ENCODE peak calls at places on chromosome 21, in five cellular contexts. Y is HCT116, F is uterus, K is IMR-90, P is spleen. B is an unnamed sample.

GRCh38 chr21:25759573-25759972 is 24.8 kb downstream of the GABPA start:
- DNase-seq in P (no peak), K (peak; percentile 51), Y (no peak), F (no peak), B (peak; percentile 68)

GRCh38 chr21:39003982-39004775 is 179.1 kb downstream of the PSMG1 start:
- DNase-seq in P (no peak), F (no peak), Y (no peak), K (peak; percentile 89), B (peak; percentile 79)

GRCh38 chr21:23811802-23812201 is 1795.5 kb downstream of the MRPL39 start:
- DNase-seq in Y (no peak), F (no peak), K (no peak), P (no peak), B (no peak)

GRCh38 chr21:41952568-41953248 is 1.1 kb downstream of the C2CD2 start:
- DNase-seq in K (peak; percentile 16), F (no peak), P (peak; percentile 65), Y (no peak), B (no peak)

GRCh38 chr21:42218836-42219605 is at the start of gene ABCG1:
- DNase-seq in F (no peak), Y (no peak), P (peak; percentile 91), K (peak; percentile 13), B (peak; percentile 33)

GRCh38 chr21:33799378-33800090 is 116.1 kb downstream of the ATP5PO start:
- DNase-seq in K (no peak), F (no peak), P (no peak), Y (no peak), B (peak; percentile 29)

GRCh38 chr21:42609806-42610205 is 43.6 kb upstream of the PDE9A start:
- DNase-seq in K (no peak), Y (no peak), F (no peak), P (no peak), B (no peak)

GRCh38 chr21:40186036-40186435 is 318.8 kb downstream of the PCP4 start:
- DNase-seq in K (no peak), P (no peak), F (no peak), Y (no peak), B (no peak)

GRCh38 chr21:21084179-21084578 is 86.0 kb downstream of the NCAM2 start:
- DNase-seq in F (no peak), Y (no peak), K (peak; percentile 38), P (no peak), B (peak; percentile 47)
- TF ChIP-seq CTCF in F (no peak), Y (no peak), K (no peak), P (no peak), B (no peak)

GRCh38 chr21:46135782-46136181 is 19.6 kb downstream of the FTCD start:
- DNase-seq in P (no peak), F (no peak), K (no peak), Y (no peak), B (no peak)
- TF ChIP-seq CTCF in P (no peak), F (no peak), K (no peak), Y (no peak), B (no peak)

DNA sequence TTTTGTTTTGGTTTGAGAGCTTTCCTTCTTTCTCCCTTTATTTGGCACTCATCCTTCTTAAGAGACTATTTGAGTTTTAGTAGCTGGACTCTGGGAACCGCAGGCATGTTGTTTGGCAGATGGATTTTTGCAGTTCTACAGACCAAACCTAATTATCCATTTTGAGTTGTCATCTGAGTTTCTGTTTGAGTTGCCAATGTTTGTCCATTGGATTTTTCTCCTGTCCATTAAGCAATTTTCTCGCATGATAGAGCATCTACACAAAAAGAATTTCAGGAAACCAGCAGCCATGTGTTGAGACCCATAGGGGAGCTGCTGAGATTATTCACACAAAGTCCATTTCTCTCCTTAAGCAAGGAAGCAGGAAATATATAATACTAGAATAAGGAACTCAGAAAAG is 17.2 kb upstream of the CXADR start:
- DNase-seq in P (no peak), K (no peak), Y (no peak), F (no peak), B (peak; percentile 14)
- TF ChIP-seq CTCF in P (no peak), K (no peak), Y (no peak), F (no peak), B (no peak)

GRCh38 chr21:37272897-37273296 is 5.8 kb upstream of the VPS26C start:
- DNase-seq in P (no peak), K (no peak), F (no peak), Y (no peak), B (no peak)
- TF ChIP-seq CTCF in P (no peak), K (no peak), F (no peak), Y (no peak), B (no peak)

GRCh38 chr21:28193189-28193588 is 799.5 kb downstream of the LTN1 start:
- DNase-seq in Y (no peak), K (no peak), F (no peak), P (no peak), B (peak; percentile 6)
- TF ChIP-seq CTCF in Y (no peak), K (no peak), F (no peak), P (no peak), B (peak; percentile 7)

DNA sequence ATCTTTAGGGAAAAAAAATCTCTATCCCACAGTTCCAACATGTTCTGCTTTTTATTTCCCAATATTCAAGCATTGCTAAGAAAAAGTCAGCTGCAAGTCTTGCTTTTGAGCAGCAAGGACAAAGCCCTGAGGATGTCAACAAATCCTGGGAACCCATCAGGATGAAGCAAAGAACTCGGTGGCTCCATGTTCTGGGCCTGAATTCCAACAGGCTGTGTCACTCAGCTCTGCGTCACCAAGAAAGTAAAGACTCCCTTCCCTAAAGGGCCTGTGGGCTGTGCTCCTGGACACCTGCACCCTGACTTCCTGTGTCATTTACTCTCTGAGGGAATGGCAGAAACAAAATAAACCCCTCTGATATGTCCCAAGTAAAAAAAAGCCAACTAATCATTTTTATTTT is 95.5 kb downstream of the TIAM1 start:
- DNase-seq in Y (no peak), K (peak; percentile 63), P (no peak), F (no peak), B (peak; percentile 60)
- TF ChIP-seq CTCF in Y (no peak), K (no peak), P (no peak), F (no peak), B (no peak)

GRCh38 chr21:45356653-45357435 is 48.1 kb upstream of the COL18A1 start:
- DNase-seq in Y (no peak), K (no peak), F (no peak), P (no peak), B (no peak)

GRCh38 chr21:45355573-45355972 is 49.4 kb upstream of the COL18A1 start:
- DNase-seq in P (no peak), F (no peak), K (no peak), Y (no peak), B (no peak)

GRCh38 chr21:45354970-45355369 is 50.0 kb upstream of the COL18A1 start:
- DNase-seq in P (no peak), K (no peak), F (no peak), Y (no peak), B (no peak)

GRCh38 chr21:45357436-45358260 is 47.3 kb upstream of the COL18A1 start:
- DNase-seq in F (peak; percentile 74), P (no peak), K (no peak), Y (no peak), B (no peak)

DNA sequence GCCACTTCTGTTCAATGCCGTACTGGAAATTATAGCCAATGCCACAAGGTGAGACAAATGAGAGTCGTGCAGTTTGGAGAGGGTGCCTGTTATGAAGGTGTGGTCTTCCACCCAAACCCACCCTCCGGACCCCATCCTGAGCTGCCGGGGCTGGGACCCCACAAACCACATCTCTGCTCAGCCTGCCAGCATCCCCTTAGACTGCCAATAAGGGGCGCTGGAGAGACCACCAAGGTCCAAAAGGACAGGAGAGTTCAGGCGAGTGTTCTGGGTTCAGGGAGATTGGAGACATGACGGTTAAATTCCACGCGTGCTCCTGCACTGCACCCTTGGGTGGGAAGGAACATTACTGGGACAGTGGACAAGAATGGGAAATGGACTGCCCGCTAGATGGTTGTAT is 48.7 kb upstream of the COL18A1 start:
- DNase-seq in K (no peak), F (no peak), P (no peak), Y (no peak), B (no peak)
- TF ChIP-seq CTCF in K (no peak), F (no peak), P (no peak), Y (peak; percentile 46), B (peak; percentile 10)

GRCh38 chr21:45105906-45106485 is 31.6 kb downstream of the ADARB1 start:
- DNase-seq in K (no peak), P (no peak), Y (no peak), F (no peak), B (no peak)

GRCh38 chr21:45100866-45101265 is 26.5 kb downstream of the ADARB1 start:
- DNase-seq in K (no peak), F (no peak), P (no peak), Y (no peak), B (no peak)

GRCh38 chr21:45103966-45104520 is 29.7 kb downstream of the ADARB1 start:
- DNase-seq in K (no peak), F (no peak), P (no peak), Y (no peak), B (no peak)

GRCh38 chr21:45104560-45104959 is 30.2 kb downstream of the ADARB1 start:
- DNase-seq in F (no peak), P (no peak), Y (no peak), K (no peak), B (peak; percentile 29)

GRCh38 chr21:45102391-45102932 is 28.1 kb downstream of the ADARB1 start:
- DNase-seq in P (no peak), Y (peak; percentile 26), F (no peak), K (no peak), B (peak; percentile 76)
- TF ChIP-seq CTCF in P (peak; percentile 41), Y (peak; percentile 48), F (peak; percentile 22), K (peak; percentile 29), B (peak; percentile 38)

GRCh38 chr21:31455506-31455905 is 111.4 kb upstream of the TIAM1 start:
- DNase-seq in F (no peak), K (no peak), P (no peak), Y (no peak), B (no peak)

GRCh38 chr21:31456201-31456600 is 112.1 kb upstream of the TIAM1 start:
- DNase-seq in P (no peak), K (no peak), F (no peak), Y (no peak), B (no peak)

GRCh38 chr21:31457675-31458074 is 113.6 kb upstream of the TIAM1 start:
- DNase-seq in Y (no peak), K (no peak), F (no peak), P (no peak), B (no peak)

GRCh38 chr21:31460985-31461384 is 116.9 kb upstream of the TIAM1 start:
- DNase-seq in F (no peak), K (no peak), P (no peak), Y (no peak), B (no peak)

GRCh38 chr21:31459457-31459856 is 115.4 kb upstream of the TIAM1 start:
- DNase-seq in K (no peak), P (no peak), F (no peak), Y (peak; percentile 27), B (no peak)
- TF ChIP-seq CTCF in K (no peak), P (no peak), F (no peak), Y (peak; percentile 70), B (no peak)

B was measured in fibroblast of pulmonary artery.